ENCODE peak calls at places on chromosomes 16 and 17, in eight cellular contexts. E is mesendoderm; P is central memory CD4-positive, alpha-beta T cell; Q is stimulated activated CD8-positive, alpha-beta memory T cell treated with anti-CD3 and anti-CD28 coated beads, Interleukin-7, amount 100 ng/mL, for 1 hour; O is AG09319; U is A549; W is EL; B is GM23248. L is an unnamed sample.

GRCh38 chr16:84611041-84611440 is 6.8 kb downstream of the COTL1 start:
- DNase-seq in E (no peak), P (no peak), Q (no peak), O (no peak), U (no peak), W (no peak), B (no peak), L (no peak)

GRCh38 chr17:59786536-59787319 is 79.3 kb downstream of the VMP1 start:
- DNase-seq in E (peak), P (peak), Q (peak), O (peak), U (peak), W (peak), B (peak), L (no peak)

GRCh38 chr17:1273492-1274242 is 3.4 kb downstream of the BHLHA9 start:
- DNase-seq in E (no peak), P (no peak), Q (no peak), O (no peak), U (no peak), W (no peak), B (no peak), L (no peak)

GRCh38 chr17:63646492-63646815 is 24.2 kb downstream of the MAP3K3 start:
- DNase-seq in E (no peak), P (no peak), Q (no peak), O (no peak), U (no peak), W (no peak), B (no peak), L (no peak)

GRCh38 chr16:77289331-77289809 is 90.2 kb downstream of the SYCE1L start:
- DNase-seq in E (peak), P (no peak), Q (no peak), O (no peak), U (peak), W (peak), B (peak), L (no peak)

GRCh38 chr17:9236286-9237052 is 215.2 kb downstream of the NTN1 start:
- DNase-seq in E (no peak), P (no peak), Q (no peak), O (no peak), U (no peak), W (no peak), B (no peak), L (no peak)

GRCh38 chr16:4529085-4530060 is 9.2 kb downstream of the CDIP1 start:
- DNase-seq in E (peak), P (peak), Q (no peak), O (no peak), U (no peak), W (peak), B (peak), L (no peak)

GRCh38 chr16:66925322-66925840 is at the start of gene RRAD:
- DNase-seq in E (peak), P (no peak), Q (no peak), O (no peak), U (no peak), W (peak), B (peak), L (no peak)

GRCh38 chr17:81537343-81537855 is 9.2 kb downstream of the FSCN2 start:
- DNase-seq in E (peak), P (no peak), Q (no peak), O (no peak), U (peak), W (no peak), B (no peak), L (no peak)

GRCh38 chr17:42251115-42251514 is 25.1 kb downstream of the STAT5B start:
- DNase-seq in E (peak), P (no peak), Q (no peak), O (no peak), U (peak), W (peak), B (peak), L (no peak)

GRCh38 chr17:59607817-59608403 is 11.8 kb upstream of the CLTC start:
- DNase-seq in E (peak), P (no peak), Q (no peak), O (no peak), U (no peak), W (no peak), B (no peak), L (no peak)

GRCh38 chr16:1763521-1764511 is 7.5 kb downstream of the NME3 start:
- DNase-seq in E (peak), P (no peak), Q (no peak), O (no peak), U (no peak), W (peak), B (no peak), L (no peak)

GRCh38 chr17:55691666-55692065 is 31.0 kb downstream of the TMEM100 start:
- DNase-seq in E (no peak), P (no peak), Q (no peak), O (no peak), U (no peak), W (no peak), B (no peak), L (no peak)

GRCh38 chr17:14325618-14326167 is 24.8 kb downstream of the HS3ST3B1 start:
- DNase-seq in E (no peak), P (no peak), Q (no peak), O (no peak), U (no peak), W (no peak), B (no peak), L (no peak)

GRCh38 chr16:89391-90302 is 11.6 kb downstream of the MPG start:
- DNase-seq in E (no peak), P (no peak), Q (no peak), O (no peak), U (no peak), W (no peak), B (no peak), L (no peak)

GRCh38 chr17:73799091-73799490 is 154.8 kb upstream of the SDK2 start:
- DNase-seq in E (no peak), P (no peak), Q (no peak), O (no peak), U (no peak), W (no peak), B (no peak), L (no peak)

GRCh38 chr16:65353183-65353582 is 231.3 kb upstream of the CDH11 start:
- DNase-seq in E (no peak), P (no peak), Q (no peak), O (no peak), U (no peak), W (no peak), B (no peak), L (no peak)

GRCh38 chr17:82051776-82052637 is at the start of the genes GPS1 and RFNG:
- DNase-seq in E (peak), P (peak), Q (peak), O (no peak), U (peak), W (peak), B (peak), L (peak)

GRCh38 chr16:15966420-15967222 is 17.2 kb downstream of the ABCC1 start:
- DNase-seq in E (peak), P (no peak), Q (no peak), O (no peak), U (peak), W (peak), B (peak), L (no peak)

GRCh38 chr17:62680541-62681052 is 53.1 kb downstream of the MRC2 start:
- DNase-seq in E (no peak), P (no peak), Q (no peak), O (no peak), U (no peak), W (no peak), B (no peak), L (no peak)

GRCh38 chr16:85856054-85856453 is 42.9 kb upstream of the IRF8 start:
- DNase-seq in E (no peak), P (no peak), Q (no peak), O (no peak), U (no peak), W (no peak), B (no peak), L (peak)

GRCh38 chr16:20940864-20941634 is 40.5 kb downstream of the LYRM1 start:
- DNase-seq in E (no peak), P (no peak), Q (no peak), O (no peak), U (no peak), W (no peak), B (no peak), L (no peak)